ENCODE peak calls at places on chromosomes 6 and 20, in ten cellular contexts. A, G, R, Z, B, X, U, T, D and F are unnamed samples.

GRCh38 chr6:129895692-129896091 is 34.6 kb upstream of the TMEM244 start:
- DNase-seq in A (no peak), G (no peak), R (no peak), Z (peak), B (peak), X (no peak), U (no peak), T (no peak), D (no peak), F (peak)

GRCh38 chr20:64065062-64065972 is 2.3 kb downstream of the TCEA2 start:
- DNase-seq in A (no peak), G (no peak), R (peak), Z (no peak), B (no peak), X (no peak), U (peak), T (no peak), D (no peak), F (no peak)

GRCh38 chr6:9412951-9413559 is 977.7 kb upstream of the SLC35B3 start:
- DNase-seq in A (no peak), G (peak), R (peak), Z (peak), B (peak), X (peak), U (peak), T (no peak), D (no peak), F (peak)

GRCh38 chr20:46951405-46951804 is 56.8 kb downstream of the EYA2 start:
- DNase-seq in A (no peak), G (no peak), R (no peak), Z (peak), B (peak), X (no peak), U (no peak), T (no peak), D (no peak), F (no peak)

GRCh38 chr20:61661025-61661424 is 404.7 kb downstream of the TAF4 start:
- DNase-seq in A (no peak), G (peak), R (no peak), Z (no peak), B (no peak), X (no peak), U (no peak), T (no peak), D (no peak), F (no peak)

GRCh38 chr6:144063744-144064401 is 31.5 kb downstream of the SF3B5 start:
- DNase-seq in A (peak), G (peak), R (peak), Z (peak), B (peak), X (peak), U (peak), T (no peak), D (peak), F (no peak)

GRCh38 chr6:109269057-109269456 is 113.2 kb downstream of the CD164 start:
- DNase-seq in A (no peak), G (no peak), R (no peak), Z (no peak), B (no peak), X (no peak), U (no peak), T (no peak), D (no peak), F (no peak)

GRCh38 chr6:36317623-36318022 is 19.1 kb downstream of the BNIP5 start:
- DNase-seq in A (no peak), G (no peak), R (no peak), Z (no peak), B (no peak), X (no peak), U (no peak), T (no peak), D (no peak), F (no peak)

GRCh38 chr6:240151-240550 is 52.1 kb upstream of the DUSP22 start:
- DNase-seq in A (no peak), G (no peak), R (no peak), Z (no peak), B (no peak), X (no peak), U (no peak), T (no peak), D (no peak), F (no peak)

GRCh38 chr6:106724848-106725247 is 95.5 kb downstream of the QRSL1 start:
- DNase-seq in A (no peak), G (no peak), R (peak), Z (no peak), B (peak), X (no peak), U (no peak), T (no peak), D (peak), F (no peak)

GRCh38 chr6:90687751-90688380 is 101.0 kb upstream of the MAP3K7 start:
- DNase-seq in A (no peak), G (no peak), R (no peak), Z (no peak), B (no peak), X (no peak), U (no peak), T (no peak), D (no peak), F (no peak)

GRCh38 chr6:163998496-163998895 is 584.0 kb downstream of the QKI start:
- DNase-seq in A (no peak), G (no peak), R (no peak), Z (no peak), B (no peak), X (no peak), U (no peak), T (no peak), D (no peak), F (no peak)

GRCh38 chr6:165850434-165851019 is 187.5 kb upstream of the PDE10A start:
- DNase-seq in A (peak), G (peak), R (peak), Z (peak), B (peak), X (peak), U (peak), T (peak), D (no peak), F (peak)

GRCh38 chr6:1786455-1787108 is 176.9 kb downstream of the FOXC1 start:
- DNase-seq in A (no peak), G (no peak), R (no peak), Z (no peak), B (no peak), X (no peak), U (no peak), T (no peak), D (no peak), F (no peak)